ENCODE peak calls at places on chromosomes 2 and 18, in seven cellular contexts. Z, T, N, W, G, P and R are unnamed samples.

GRCh38 chr18:58449366-58449935 is 179.4 kb downstream of the ALPK2 start:
- DNase-seq in Z (no peak), T (no peak), N (no peak), W (no peak), G (no peak), P (no peak), R (no peak)

GRCh38 chr18:68642003-68642402 is 72.9 kb downstream of the TMX3 start:
- DNase-seq in Z (no peak), T (no peak), N (no peak), W (no peak), G (no peak), P (no peak), R (no peak)

GRCh38 chr2:238370482-238371372 is 50.4 kb downstream of the TRAF3IP1 start:
- DNase-seq in Z (peak), T (peak), N (peak), W (peak), G (peak), P (no peak), R (peak)

GRCh38 chr2:118062048-118062447 is 26.2 kb upstream of the INSIG2 start:
- DNase-seq in Z (no peak), T (no peak), N (no peak), W (no peak), G (no peak), P (no peak), R (no peak)

GRCh38 chr18:8461544-8461943 is 147.7 kb upstream of the RAB12 start:
- DNase-seq in Z (no peak), T (no peak), N (no peak), W (no peak), G (no peak), P (no peak), R (no peak)

GRCh38 chr2:73202156-73203054 is at the start of gene NOTO:
- DNase-seq in Z (no peak), T (no peak), N (no peak), W (no peak), G (no peak), P (no peak), R (peak)

GRCh38 chr2:216408426-216409315 is 3.6 kb upstream of the SMARCAL1 start:
- DNase-seq in Z (peak), T (no peak), N (peak), W (no peak), G (no peak), P (no peak), R (no peak)

GRCh38 chr2:12717191-12717987 is 653 bp downstream of the TRIB2 start:
- DNase-seq in Z (peak), T (peak), N (peak), W (peak), G (peak), P (no peak), R (peak)

GRCh38 chr2:229344151-229344551 is 73.1 kb upstream of the PID1 start:
- DNase-seq in Z (no peak), T (no peak), N (no peak), W (peak), G (no peak), P (no peak), R (peak)

GRCh38 chr18:23936371-23936958 is 78.1 kb upstream of the TTC39C start:
- DNase-seq in Z (no peak), T (no peak), N (no peak), W (no peak), G (no peak), P (no peak), R (no peak)

GRCh38 chr2:33336036-33336625 is 140.3 kb upstream of the RASGRP3 start:
- DNase-seq in Z (no peak), T (no peak), N (no peak), W (no peak), G (no peak), P (no peak), R (no peak)

GRCh38 chr2:40760071-40760666 is 308.3 kb upstream of the SLC8A1 start:
- DNase-seq in Z (peak), T (peak), N (peak), W (peak), G (no peak), P (no peak), R (peak)

GRCh38 chr18:13267517-13267916 is 49.0 kb downstream of the LDLRAD4 start:
- DNase-seq in Z (no peak), T (no peak), N (no peak), W (no peak), G (no peak), P (no peak), R (no peak)

GRCh38 chr2:39503277-39503676 is 66.2 kb upstream of the MAP4K3 start:
- DNase-seq in Z (no peak), T (no peak), N (no peak), W (no peak), G (no peak), P (no peak), R (no peak)

GRCh38 chr2:29949042-29949441 is 27.7 kb upstream of the ALK start:
- DNase-seq in Z (no peak), T (no peak), N (no peak), W (no peak), G (no peak), P (no peak), R (no peak)

GRCh38 chr2:53209679-53210473 is 557.7 kb upstream of the CHAC2 start:
- DNase-seq in Z (no peak), T (no peak), N (no peak), W (no peak), G (no peak), P (no peak), R (peak)

GRCh38 chr2:46184794-46185583 is 112.2 kb upstream of the EPAS1 start:
- DNase-seq in Z (no peak), T (no peak), N (no peak), W (no peak), G (no peak), P (no peak), R (no peak)

GRCh38 chr2:96768083-96768561 is 7.4 kb downstream of the CNNM4 start:
- DNase-seq in Z (no peak), T (peak), N (no peak), W (no peak), G (no peak), P (no peak), R (peak)

GRCh38 chr2:237304763-237305514 is 109.0 kb downstream of the COL6A3 start:
- DNase-seq in Z (no peak), T (no peak), N (no peak), W (peak), G (no peak), P (no peak), R (peak)

GRCh38 chr18:77249583-77250500 is at the start of gene GALR1:
- DNase-seq in Z (no peak), T (no peak), N (peak), W (no peak), G (no peak), P (no peak), R (no peak)

GRCh38 chr2:195563857-195564512 is 93.0 kb upstream of the SLC39A10 start:
- DNase-seq in Z (no peak), T (peak), N (no peak), W (peak), G (no peak), P (no peak), R (peak)

GRCh38 chr2:20049631-20050030 is 1.8 kb downstream of the LAPTM4A start:
- DNase-seq in Z (no peak), T (no peak), N (no peak), W (peak), G (no peak), P (no peak), R (peak)
- H3K4me3 ChIP-seq in Z (no peak), T (peak), N (peak), W (peak), G (peak), P (peak), R (peak)

DNA sequence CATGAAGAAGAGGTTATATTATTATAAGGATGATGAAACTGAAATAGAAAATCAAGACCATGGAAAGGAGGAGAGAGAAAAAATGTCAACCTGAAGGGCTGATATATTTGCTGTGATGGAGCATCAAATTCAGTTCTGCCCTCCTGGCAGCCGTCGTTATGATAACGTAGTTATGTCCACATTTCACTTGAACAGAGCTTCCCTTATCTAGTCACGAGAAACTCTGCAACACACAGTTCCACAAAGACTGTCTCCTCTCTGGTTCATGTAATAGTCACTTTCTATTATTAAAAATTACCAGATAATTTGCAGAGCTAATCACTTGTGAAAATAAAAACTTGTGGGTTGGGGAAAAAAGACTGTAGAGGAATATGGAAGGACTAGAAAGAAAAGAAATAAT is 19.5 kb upstream of the RBMS1 start:
- DNase-seq in Z (no peak), T (no peak), N (no peak), W (no peak), G (no peak), P (no peak), R (no peak)
- TF ChIP-seq CTCF in Z (no peak), T (no peak), N (no peak), W (no peak), G (no peak), P (no peak), R (no peak)

GRCh38 chr18:75207298-75208054 is 1.5 kb downstream of the PTGR3 start:
- DNase-seq in Z (no peak), T (peak), N (no peak), W (peak), G (no peak), P (no peak), R (peak)

GRCh38 chr18:75204978-75205759 is 3.8 kb downstream of the PTGR3 start:
- DNase-seq in Z (no peak), T (no peak), N (no peak), W (peak), G (no peak), P (no peak), R (no peak)

GRCh38 chr18:75204262-75204977 is 4.5 kb downstream of the PTGR3 start:
- DNase-seq in Z (no peak), T (no peak), N (no peak), W (peak), G (no peak), P (no peak), R (peak)

GRCh38 chr18:75206637-75207297 is 2.2 kb downstream of the PTGR3 start:
- DNase-seq in Z (no peak), T (no peak), N (no peak), W (no peak), G (no peak), P (no peak), R (no peak)

GRCh38 chr18:75205760-75206109 is 3.2 kb downstream of the PTGR3 start:
- DNase-seq in Z (no peak), T (no peak), N (no peak), W (peak), G (no peak), P (no peak), R (no peak)
- H3K4me3 ChIP-seq in Z (no peak), T (no peak), N (no peak), W (peak), G (peak), P (peak), R (no peak)

GRCh38 chr18:11982981-11983380 is 1.7 kb downstream of the IMPA2 start:
- DNase-seq in Z (peak), T (no peak), N (no peak), W (no peak), G (no peak), P (no peak), R (no peak)

GRCh38 chr18:11980148-11980554 is 1.2 kb upstream of the IMPA2 start:
- DNase-seq in Z (no peak), T (no peak), N (no peak), W (no peak), G (no peak), P (no peak), R (peak)

GRCh38 chr18:11980555-11981382 is 538 bp upstream of the IMPA2 start:
- DNase-seq in Z (peak), T (peak), N (peak), W (peak), G (peak), P (peak), R (peak)

GRCh38 chr18:11981383-11981632 is at the start of gene IMPA2:
- DNase-seq in Z (no peak), T (no peak), N (no peak), W (no peak), G (no peak), P (no peak), R (no peak)

DNA sequence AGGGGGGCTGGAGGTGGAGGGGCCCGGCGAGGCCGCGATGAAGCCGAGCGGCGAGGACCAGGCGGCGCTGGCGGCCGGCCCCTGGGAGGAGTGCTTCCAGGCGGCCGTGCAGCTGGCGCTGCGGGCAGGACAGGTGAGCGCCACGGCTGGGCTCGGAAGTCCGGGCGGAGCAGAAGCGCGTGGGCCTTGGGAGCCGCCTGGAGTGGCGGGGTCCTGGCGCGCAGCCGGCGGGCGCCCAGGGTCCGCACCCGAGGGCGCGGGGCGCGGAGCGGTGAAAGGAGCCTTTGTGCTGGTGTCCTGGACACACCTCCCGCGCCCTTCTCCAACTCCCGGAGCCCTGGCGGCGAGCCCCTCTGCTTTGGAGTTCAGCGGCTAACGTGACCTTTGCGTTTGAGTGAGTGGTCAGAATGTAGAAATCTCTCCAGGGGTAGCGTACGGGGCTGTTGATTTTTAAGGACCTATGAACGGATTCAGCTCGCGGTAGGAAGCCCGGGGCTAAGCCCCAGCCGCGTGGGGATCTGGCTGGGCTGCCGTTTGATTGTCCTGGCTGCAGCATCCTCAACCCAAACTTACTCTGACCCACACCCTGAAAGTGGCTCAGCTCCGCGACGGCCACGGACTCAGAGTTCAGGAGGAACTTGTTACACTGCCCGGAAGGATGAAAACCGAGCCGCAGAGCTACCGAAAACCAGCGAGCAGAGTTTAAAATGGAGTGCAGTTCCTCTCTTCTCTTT is 493 bp downstream of the IMPA2 start:
- DNase-seq in Z (peak), T (peak), N (no peak), W (no peak), G (peak), P (no peak), R (peak)
- TF ChIP-seq CTCF in Z (no peak), T (no peak), N (no peak), W (no peak), G (no peak), P (no peak), R (no peak)

GRCh38 chr18:3748081-3748480 is 298.1 kb downstream of the TGIF1 start:
- DNase-seq in Z (no peak), T (no peak), N (no peak), W (peak), G (no peak), P (no peak), R (no peak)
- H3K4me3 ChIP-seq in Z (no peak), T (no peak), N (no peak), W (no peak), G (no peak), P (no peak), R (no peak)

GRCh38 chr18:36714476-36714875 is 114.3 kb downstream of the TPGS2 start:
- DNase-seq in Z (no peak), T (no peak), N (no peak), W (no peak), G (no peak), P (no peak), R (no peak)
- TF ChIP-seq CTCF in Z (no peak), T (no peak), N (peak), W (peak), G (no peak), P (no peak), R (no peak)

GRCh38 chr2:68248806-68249205 is 3.5 kb downstream of the PPP3R1 start:
- DNase-seq in Z (no peak), T (no peak), N (no peak), W (no peak), G (no peak), P (no peak), R (no peak)
- H3K4me3 ChIP-seq in Z (no peak), T (no peak), N (no peak), W (no peak), G (no peak), P (no peak), R (no peak)

DNA sequence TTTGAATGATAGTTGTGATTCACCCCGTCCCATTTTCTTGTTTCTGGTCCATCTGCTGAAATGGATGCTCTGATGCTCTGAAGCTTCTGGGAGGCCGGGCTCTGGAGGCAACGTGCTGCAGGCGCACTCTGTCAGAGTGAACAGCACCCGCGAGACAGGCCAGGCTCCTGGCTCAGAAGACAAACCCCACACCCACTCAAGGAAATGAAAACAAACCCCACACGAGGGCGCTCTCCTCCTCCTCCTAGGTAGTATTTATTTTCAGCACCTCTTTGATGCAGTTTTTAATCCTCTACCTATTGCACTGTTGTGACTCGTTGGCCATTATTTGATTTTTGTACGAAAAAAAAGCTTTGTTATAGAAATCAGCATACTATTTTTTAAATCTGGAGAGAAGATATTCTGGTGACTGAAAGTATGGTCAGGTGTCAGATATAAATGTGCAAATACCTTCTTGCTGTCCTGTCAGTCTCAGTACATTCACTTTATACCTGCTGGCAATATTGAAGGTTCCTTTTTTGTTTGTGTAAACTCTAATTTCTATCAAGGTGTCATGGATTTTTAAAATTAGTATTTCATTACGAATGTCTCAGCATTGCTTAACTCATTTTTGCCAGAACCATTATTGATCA is 10.3 kb upstream of the CHST10 start:
- DNase-seq in Z (peak), T (peak), N (peak), W (peak), G (peak), P (no peak), R (peak)
- TF ChIP-seq CTCF in Z (no peak), T (peak), N (peak), W (peak), G (peak), P (no peak), R (peak)